ENCODE peak calls at places on chromosomes 2 and 18, in four cellular contexts. T is cardiac muscle cell; X is spleen; O is CD8-positive, alpha-beta T cell. Q is an unnamed sample. For H3K4me1, the result is how much of the 10 kb centered on the place peaks cover.

GRCh38 chr18:48578289-48578688 is 39.5 kb downstream of the CTIF start:
- DNase-seq in T (no peak), X (no peak), O (no peak), Q (no peak)

GRCh38 chr18:62384610-62385097 is 59.5 kb downstream of the TNFRSF11A start:
- DNase-seq in T (no peak), X (no peak), O (no peak), Q (no peak)

GRCh38 chr2:187567126-187567525 is 12.9 kb upstream of the TFPI start:
- DNase-seq in T (no peak), X (no peak), O (no peak), Q (no peak)

GRCh38 chr2:190180313-190181065 is 118.0 kb upstream of the MSTN start:
- DNase-seq in T (peak), X (peak), O (no peak), Q (no peak)

GRCh38 chr2:186459009-186459408 is 27.1 kb upstream of the ZC3H15 start:
- DNase-seq in T (no peak), X (no peak), O (no peak), Q (no peak)

GRCh38 chr18:5097116-5097703 is 99.8 kb downstream of the AKAIN1 start:
- DNase-seq in T (no peak), X (no peak), O (no peak), Q (no peak)

GRCh38 chr2:5657216-5657615 is 35.0 kb upstream of the SOX11 start:
- DNase-seq in T (peak), X (no peak), O (no peak), Q (no peak)

GRCh38 chr2:189954989-189955388 is 107.5 kb downstream of the MSTN start:
- DNase-seq in T (no peak), X (no peak), O (no peak), Q (no peak)

GRCh38 chr2:38515155-38516074 is 87.3 kb downstream of the HNRNPLL start:
- DNase-seq in T (no peak), X (no peak), O (no peak), Q (no peak)

GRCh38 chr2:144510206-144510991 is 9.5 kb downstream of the ZEB2 start:
- DNase-seq in T (peak), X (no peak), O (peak), Q (no peak)

GRCh38 chr2:18795881-18796280 is 206.5 kb upstream of the NT5C1B start:
- DNase-seq in T (no peak), X (no peak), O (no peak), Q (no peak)

GRCh38 chr2:40439473-40439872 is 12.4 kb downstream of the SLC8A1 start:
- DNase-seq in T (no peak), X (no peak), O (no peak), Q (no peak)

GRCh38 chr2:218501665-218502064 is 66.5 kb downstream of the USP37 start:
- DNase-seq in T (no peak), X (no peak), O (no peak), Q (no peak)

GRCh38 chr18:28760299-28760698 is 583.4 kb upstream of the CDH2 start:
- DNase-seq in T (no peak), X (no peak), O (no peak), Q (no peak)

GRCh38 chr2:43347751-43348150 is 121.3 kb upstream of the ZFP36L2 start:
- DNase-seq in T (peak), X (no peak), O (no peak), Q (no peak)

GRCh38 chr2:165893556-165893955 is 60.0 kb downstream of the TTC21B start:
- DNase-seq in T (no peak), X (no peak), O (no peak), Q (no peak)

GRCh38 chr2:222651721-222652420 is 4.0 kb downstream of the FARSB start:
- DNase-seq in T (no peak), X (no peak), O (no peak), Q (no peak)

GRCh38 chr18:950882-951539 is 46.3 kb downstream of the ADCYAP1 start:
- DNase-seq in T (no peak), X (no peak), O (no peak), Q (no peak)

GRCh38 chr18:72674710-72675109 is 130.6 kb upstream of the CBLN2 start:
- DNase-seq in T (no peak), X (no peak), O (no peak), Q (no peak)

GRCh38 chr18:8860845-8861642 is 155.7 kb downstream of the MTCL1 start:
- DNase-seq in T (no peak), X (no peak), O (no peak), Q (no peak)

GRCh38 chr2:104465978-104466377 is 387.9 kb upstream of the POU3F3 start:
- DNase-seq in T (no peak), X (no peak), O (no peak), Q (no peak)

GRCh38 chr18:6755107-6755506 is 25.6 kb downstream of the ARHGAP28 start:
- DNase-seq in T (no peak), X (no peak), O (no peak), Q (no peak)

GRCh38 chr2:9941196-9941995 is 10.1 kb upstream of the GRHL1 start:
- DNase-seq in T (no peak), X (no peak), O (no peak), Q (no peak)

GRCh38 chr2:234161932-234162331 is 111.4 kb downstream of the SPP2 start:
- DNase-seq in T (no peak), X (no peak), O (no peak), Q (no peak)

GRCh38 chr2:29033172-29033571 is 41.2 kb downstream of the PCARE start:
- DNase-seq in T (no peak), X (no peak), O (no peak), Q (no peak)

GRCh38 chr2:173090973-173091660 is 15.5 kb downstream of the MAP3K20 start:
- DNase-seq in T (no peak), X (no peak), O (no peak), Q (no peak)

GRCh38 chr2:119528036-119528435 is 3.8 kb upstream of the SCTR start:
- DNase-seq in T (no peak), X (no peak), O (no peak), Q (no peak)

GRCh38 chr2:208134928-208135586 is 5.4 kb upstream of the CRYGC start:
- DNase-seq in T (no peak), X (no peak), O (no peak), Q (no peak)

GRCh38 chr2:100245681-100246080 is 76.6 kb downstream of the LONRF2 start:
- DNase-seq in T (no peak), X (peak), O (no peak), Q (no peak)

GRCh38 chr2:239395524-239395923 is 5.3 kb downstream of the HDAC4 start:
- DNase-seq in T (peak), X (no peak), O (no peak), Q (no peak)

GRCh38 chr2:38446972-38447561 is 70.0 kb upstream of the ATL2 start:
- DNase-seq in T (no peak), X (no peak), O (no peak), Q (no peak)

GRCh38 chr18:10912790-10913560 is 236.4 kb downstream of the PIEZO2 start:
- DNase-seq in T (no peak), X (no peak), O (no peak), Q (no peak)

DNA sequence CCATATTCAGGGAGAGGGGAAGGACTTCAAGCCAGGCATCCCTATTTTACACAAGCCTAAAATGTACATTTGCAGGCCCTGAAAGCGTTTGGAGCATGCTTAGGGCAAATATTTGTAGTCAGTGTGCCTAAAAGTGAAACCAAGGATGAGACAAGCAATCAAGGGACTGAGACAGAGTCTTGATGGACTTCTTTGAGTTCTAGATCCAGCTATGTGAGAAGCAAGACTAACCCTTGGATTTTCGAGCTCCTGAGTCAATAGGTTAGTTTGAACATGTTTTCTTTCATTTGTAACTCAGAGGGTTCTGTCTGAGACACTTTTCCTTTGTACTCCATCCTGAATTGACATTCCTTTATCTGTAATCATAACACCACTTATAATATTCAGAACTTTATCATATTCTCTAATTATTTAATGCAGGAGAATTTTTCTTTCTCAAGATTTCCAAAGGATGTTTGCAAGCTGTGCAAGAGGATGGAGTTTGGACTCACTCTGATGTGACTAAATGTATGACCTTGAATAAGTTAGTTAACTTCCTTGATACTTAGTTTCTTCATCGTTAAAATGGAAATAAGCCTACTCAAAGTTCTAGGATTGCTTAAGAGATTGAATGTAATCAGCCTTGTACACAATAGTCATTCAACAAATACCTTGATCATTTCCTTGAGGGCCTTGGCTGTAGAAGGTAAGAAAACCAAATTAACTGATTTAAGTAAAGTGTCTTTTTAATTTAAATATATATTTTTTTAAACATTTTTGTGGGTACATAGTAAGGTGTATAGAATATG is 1237.8 kb upstream of the ZEB2 start:
- DNase-seq in T (no peak), X (no peak), O (no peak), Q (no peak)
- H3K4me1 ChIP-seq in T (under half), X (under half), O (under half), Q (under half)

DNA sequence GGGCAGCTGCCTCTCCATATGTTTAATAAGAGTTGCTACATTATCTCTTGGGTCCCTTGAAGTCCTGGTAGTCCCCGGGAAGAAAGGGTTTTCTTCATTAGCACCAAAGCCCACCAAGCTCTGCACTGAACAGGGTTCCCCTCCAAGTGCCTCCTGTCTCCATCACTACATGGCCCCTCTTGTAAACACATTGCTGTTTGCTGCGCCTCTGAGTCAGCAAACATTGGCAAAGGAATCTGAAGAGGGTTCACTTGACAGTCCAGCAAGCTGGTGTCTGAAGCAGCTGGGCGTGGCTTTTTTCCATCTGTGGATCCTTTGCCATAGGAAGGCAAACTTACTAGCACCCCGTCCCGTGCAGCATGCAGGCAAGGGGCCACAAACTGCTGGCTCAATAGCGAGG is 82.8 kb downstream of the TEX51 start:
- DNase-seq in T (peak), X (no peak), O (no peak), Q (no peak)
- H3K4me1 ChIP-seq in T (under half), X (under half), O (under half), Q (under half)

DNA sequence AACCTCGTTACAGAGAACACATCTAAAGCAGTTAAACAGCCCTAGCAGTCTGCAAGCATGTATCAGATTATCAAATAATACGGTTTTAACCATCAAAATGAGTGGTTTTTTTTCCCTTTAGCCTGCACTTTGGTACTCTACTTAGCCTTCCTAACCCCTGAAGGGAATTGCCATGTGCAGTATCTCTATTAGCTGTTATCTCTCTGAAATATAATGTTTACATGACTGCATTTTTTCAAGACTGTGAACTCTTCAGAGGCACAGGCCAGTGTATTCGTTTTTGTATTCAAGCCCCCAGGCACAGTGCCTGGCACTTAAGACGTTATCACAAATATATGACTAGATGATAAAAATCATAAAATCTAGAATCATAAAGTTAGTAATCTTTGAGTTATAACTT is 509.5 kb downstream of the PARD3B start:
- DNase-seq in T (no peak), X (no peak), O (no peak), Q (no peak)
- H3K4me1 ChIP-seq in T (under half), X (under half), O (under half), Q (under half)

DNA sequence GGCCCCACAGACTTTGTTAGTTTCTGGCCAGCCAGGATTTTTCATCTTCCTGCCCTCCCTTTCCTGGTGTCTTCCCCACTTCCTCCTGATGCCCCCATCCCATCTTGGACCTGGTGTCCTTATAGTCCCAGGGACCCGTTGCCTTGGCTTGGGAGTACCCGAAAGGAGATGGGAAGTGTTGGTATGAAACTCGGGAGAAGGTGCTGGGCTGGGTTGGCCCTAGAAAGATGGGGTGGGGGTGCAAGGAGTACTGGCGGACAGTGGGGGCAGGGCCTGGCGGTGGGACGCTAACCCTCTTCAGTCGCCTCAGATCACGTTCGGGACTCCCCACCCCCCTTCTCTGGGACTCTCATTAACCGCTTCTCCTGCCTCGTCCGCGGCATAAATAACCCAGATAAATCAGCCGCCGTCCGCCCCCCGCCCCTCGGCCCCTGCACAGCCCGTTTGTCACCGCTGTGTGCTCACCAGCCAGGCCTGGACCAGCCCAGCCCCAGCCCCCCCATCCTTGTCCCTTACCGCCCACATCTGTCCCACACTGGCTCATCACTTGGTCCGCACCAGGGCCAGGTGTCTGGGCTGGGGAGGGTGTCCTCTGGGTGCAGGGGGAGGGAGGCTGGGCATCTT is 3.7 kb upstream of the ASIC4 start:
- DNase-seq in T (no peak), X (no peak), O (no peak), Q (no peak)
- H3K4me1 ChIP-seq in T (half or more), X (under half), O (under half), Q (under half)

GRCh38 chr2:96524482-96525210 is 11.9 kb upstream of the ARID5A start:
- DNase-seq in T (no peak), X (no peak), O (no peak), Q (no peak)

GRCh38 chr2:96526101-96526591 is 10.4 kb upstream of the ARID5A start:
- DNase-seq in T (no peak), X (no peak), O (no peak), Q (no peak)

GRCh38 chr2:96525211-96525507 is 11.4 kb upstream of the ARID5A start:
- DNase-seq in T (no peak), X (no peak), O (no peak), Q (no peak)

GRCh38 chr2:96522304-96523203 is 14.0 kb upstream of the ARID5A start:
- DNase-seq in T (no peak), X (no peak), O (no peak), Q (no peak)

DNA sequence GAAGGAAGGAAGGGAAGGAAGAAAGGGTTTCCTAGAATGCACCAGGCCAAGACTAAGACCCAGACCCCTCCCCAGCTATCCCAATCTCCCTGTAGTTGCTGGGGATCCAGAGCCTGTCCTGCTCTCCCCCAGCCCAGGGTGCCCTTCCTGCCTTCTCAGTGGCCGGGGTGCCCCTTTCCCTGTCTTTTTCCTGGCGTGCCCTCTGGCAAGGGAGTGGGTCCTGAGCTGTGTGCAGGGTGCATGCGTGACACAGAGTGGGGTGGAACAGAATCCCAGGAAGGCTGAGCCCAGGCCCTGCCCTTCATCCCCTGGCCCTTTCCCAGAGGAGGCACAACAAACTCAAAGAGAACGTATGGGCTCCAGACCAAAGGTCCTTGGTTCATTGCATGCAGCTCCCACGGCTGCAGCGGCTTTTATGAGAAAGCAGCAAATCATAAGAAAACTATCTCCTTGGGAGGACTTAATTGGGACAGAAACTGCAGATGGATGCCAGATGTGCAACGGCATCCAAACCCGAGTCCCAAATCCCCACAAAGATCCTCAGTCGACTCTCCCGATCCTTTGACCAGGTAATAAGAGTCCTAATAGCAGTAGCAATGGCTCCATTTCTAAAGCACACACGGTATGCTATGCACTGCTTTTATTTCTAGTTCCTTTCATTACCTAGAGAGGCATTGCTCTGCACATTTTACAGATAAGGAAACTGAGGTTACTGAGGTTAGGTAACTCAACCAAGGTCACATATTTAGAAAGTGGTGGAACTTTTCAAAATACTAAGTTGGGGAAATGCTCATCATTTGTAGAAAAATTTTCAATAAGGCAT is 12.7 kb upstream of the ARID5A start:
- DNase-seq in T (no peak), X (no peak), O (no peak), Q (no peak)
- H3K4me1 ChIP-seq in T (under half), X (under half), O (under half), Q (under half)

GRCh38 chr18:36412778-36413177 is 115.3 kb downstream of the FHOD3 start:
- DNase-seq in T (peak), X (no peak), O (no peak), Q (no peak)
- H3K4me1 ChIP-seq in T (under half), X (under half), O (under half), Q (under half)

GRCh38 chr2:74418312-74418711 is 3.1 kb downstream of the C2orf81 start:
- DNase-seq in T (no peak), X (no peak), O (no peak), Q (no peak)
- H3K4me1 ChIP-seq in T (under half), X (half or more), O (under half), Q (under half)

GRCh38 chr2:60555066-60555793 is 1.8 kb upstream of the BCL11A start:
- DNase-seq in T (peak), X (peak), O (peak), Q (no peak)
- H3K4me1 ChIP-seq in T (under half), X (half or more), O (half or more), Q (under half)